ENCODE peak calls at places on chromosomes 6 and 20, in four cellular contexts. P is GM12892, R is tibial nerve, Z is body of pancreas. G is an unnamed sample.
A peak's percentile ranks its signal among the peaks of the same experiment; 100 is the strongest.

GRCh38 chr20:19621072-19621471 is 137.0 kb upstream of the RIN2 start:
- DNase-seq in P (no peak), R (no peak), Z (no peak), G (no peak)

GRCh38 chr20:1267809-1268374 is 1.8 kb downstream of the SNPH start:
- DNase-seq in P (no peak), R (no peak), Z (no peak), G (no peak)

GRCh38 chr6:134937426-134937825 is 12.5 kb downstream of the ALDH8A1 start:
- DNase-seq in P (no peak), R (no peak), Z (no peak), G (no peak)

GRCh38 chr6:47677381-47678100 is 20.8 kb upstream of the ADGRF4 start:
- DNase-seq in P (no peak), R (no peak), Z (no peak), G (no peak)

GRCh38 chr20:33444797-33445560 is 1.4 kb upstream of the SNTA1 start:
- DNase-seq in P (no peak), R (no peak), Z (peak; percentile 44), G (no peak)

GRCh38 chr6:11229267-11230043 is 3.0 kb downstream of the NEDD9 start:
- DNase-seq in P (no peak), R (no peak), Z (no peak), G (no peak)

GRCh38 chr20:25248501-25249172 is 752 bp downstream of the PYGB start:
- DNase-seq in P (peak; percentile 49), R (no peak), Z (peak; percentile 59), G (peak; percentile 50)

GRCh38 chr20:45924391-45925261 is 9.9 kb upstream of the PCIF1 start:
- DNase-seq in P (no peak), R (peak; percentile 41), Z (peak; percentile 25), G (no peak)

GRCh38 chr20:38842558-38842981 is 37.1 kb downstream of the PPP1R16B start:
- DNase-seq in P (peak; percentile 61), R (no peak), Z (no peak), G (peak; percentile 61)

GRCh38 chr6:108123516-108123929 is 42.3 kb upstream of the NR2E1 start:
- DNase-seq in P (no peak), R (no peak), Z (no peak), G (no peak)

GRCh38 chr6:79494841-79495240 is 42.4 kb downstream of the LCA5 start:
- DNase-seq in P (no peak), R (no peak), Z (no peak), G (no peak)

GRCh38 chr20:63293866-63294535 is 1.0 kb downstream of the COL20A1 start:
- DNase-seq in P (no peak), R (no peak), Z (no peak), G (no peak)

GRCh38 chr20:38198238-38198861 is 33.3 kb upstream of the TGM2 start:
- DNase-seq in P (no peak), R (no peak), Z (no peak), G (no peak)

GRCh38 chr6:10404799-10405524 is 9.9 kb downstream of the TFAP2A start:
- DNase-seq in P (no peak), R (no peak), Z (no peak), G (no peak)

GRCh38 chr6:144601221-144601620 is 316.1 kb downstream of the UTRN start:
- DNase-seq in P (no peak), R (no peak), Z (no peak), G (no peak)

GRCh38 chr6:5726976-5727718 is 279.6 kb downstream of the NRN1 start:
- DNase-seq in P (no peak), R (no peak), Z (no peak), G (no peak)

GRCh38 chr6:125945378-125946141 is 11.0 kb upstream of the HINT3 start:
- DNase-seq in P (no peak), R (no peak), Z (no peak), G (no peak)

GRCh38 chr6:10146723-10147451 is 268.0 kb downstream of the TFAP2A start:
- DNase-seq in P (peak; percentile 22), R (no peak), Z (peak; percentile 17), G (peak; percentile 14)

GRCh38 chr6:136031982-136032381 is 180.5 kb downstream of the PDE7B start:
- DNase-seq in P (no peak), R (no peak), Z (peak; percentile 27), G (no peak)

GRCh38 chr6:3278691-3279090 is 19.9 kb downstream of the PSMG4 start:
- DNase-seq in P (no peak), R (no peak), Z (no peak), G (no peak)

GRCh38 chr6:155549028-155549798 is 93.6 kb upstream of the NOX3 start:
- DNase-seq in P (no peak), R (no peak), Z (no peak), G (no peak)

GRCh38 chr20:36235892-36236785 is at the start of gene AAR2:
- DNase-seq in P (peak; percentile 52), R (peak; percentile 28), Z (peak; percentile 82), G (peak; percentile 66)
- TF ChIP-seq POLR2A in P (peak; percentile 89), R (no peak), Z (peak; percentile 6), G (peak; percentile 91)

GRCh38 chr6:166281104-166281503 is 27.1 kb downstream of the PRR18 start:
- DNase-seq in P (no peak), R (no peak), Z (no peak), G (no peak)
- TF ChIP-seq POLR2A in P (no peak), R (no peak), Z (no peak), G (no peak)

GRCh38 chr6:26155066-26155925 is 68.1 kb downstream of the HFE start:
- DNase-seq in P (no peak), R (peak; percentile 67), Z (peak; percentile 68), G (no peak)

GRCh38 chr6:26157150-26157837 is 70.1 kb downstream of the HFE start:
- DNase-seq in P (no peak), R (peak; percentile 46), Z (peak; percentile 70), G (peak; percentile 16)

GRCh38 chr6:26156105-26156849 is 69.0 kb downstream of the HFE start:
- DNase-seq in P (peak; percentile 73), R (peak; percentile 85), Z (peak; percentile 92), G (peak; percentile 66)

GRCh38 chr6:26157838-26158580 is 70.8 kb downstream of the HFE start:
- DNase-seq in P (no peak), R (peak; percentile 70), Z (peak; percentile 83), G (peak; percentile 43)

DNA sequence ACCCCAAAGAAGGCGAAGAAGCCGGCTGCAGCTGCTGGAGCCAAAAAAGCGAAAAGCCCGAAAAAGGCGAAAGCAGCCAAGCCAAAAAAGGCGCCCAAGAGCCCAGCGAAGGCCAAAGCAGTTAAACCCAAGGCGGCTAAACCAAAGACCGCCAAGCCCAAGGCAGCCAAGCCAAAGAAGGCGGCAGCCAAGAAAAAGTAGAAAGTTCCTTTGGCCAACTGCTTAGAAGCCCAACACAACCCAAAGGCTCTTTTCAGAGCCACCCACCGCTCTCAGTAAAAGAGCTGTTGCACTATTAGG is 69.6 kb downstream of the HFE start:
- DNase-seq in P (no peak), R (no peak), Z (no peak), G (no peak)
- TF ChIP-seq POLR2A in P (no peak), R (no peak), Z (no peak), G (no peak)

GRCh38 chr6:137883400-137883888 is 16.4 kb downstream of the TNFAIP3 start:
- DNase-seq in P (no peak), R (no peak), Z (no peak), G (no peak)
- TF ChIP-seq POLR2A in P (peak; percentile 91), R (no peak), Z (no peak), G (peak; percentile 93)